ENCODE peak calls at places on chromosomes 6 and 20, in nine cellular contexts. D is cardiac septum, P is MM.1S, Z is myocyte, C is AG08396, H is putamen, Y is adrenal gland, Q is NCI-H1092 treated with DMSO at 0.1 percent for 48 hours, K is lower lobe of right lung. E is an unnamed sample.
A peak's percentile ranks its signal among the peaks of the same experiment; 100 is the strongest.

GRCh38 chr6:48135352-48136084 is 24.5 kb upstream of the PTCHD4 start:
- DNase-seq in D (no peak), P (no peak), Z (peak; percentile 69), C (peak; percentile 5), H (no peak), Y (peak; percentile 33), Q (no peak), K (no peak), E (peak; percentile 81)

GRCh38 chr6:33577718-33578117 is 2.4 kb downstream of the BAK1 start:
- DNase-seq in D (no peak), P (no peak), Z (no peak), C (no peak), H (no peak), Y (no peak), Q (no peak), K (no peak), E (no peak)

GRCh38 chr6:156890627-156891300 is 113.6 kb downstream of the ARID1B start:
- DNase-seq in D (no peak), P (no peak), Z (no peak), C (no peak), H (no peak), Y (no peak), Q (no peak), K (no peak), E (no peak)

GRCh38 chr20:60634773-60635172 is 617.3 kb upstream of the CDH4 start:
- DNase-seq in D (no peak), P (no peak), Z (no peak), C (no peak), H (no peak), Y (no peak), Q (no peak), K (no peak), E (no peak)

GRCh38 chr20:32445539-32446273 is 87.6 kb downstream of the ASXL1 start:
- DNase-seq in D (peak; percentile 71), P (no peak), Z (no peak), C (no peak), H (no peak), Y (no peak), Q (peak; percentile 55), K (no peak), E (no peak)

GRCh38 chr6:128516514-128516898 is 3.9 kb downstream of the PTPRK start:
- DNase-seq in D (no peak), P (peak; percentile 6), Z (peak; percentile 54), C (peak; percentile 26), H (peak; percentile 68), Y (no peak), Q (peak; percentile 14), K (no peak), E (peak; percentile 33)

GRCh38 chr6:101114703-101115102 is 233.6 kb upstream of the ASCC3 start:
- DNase-seq in D (no peak), P (peak; percentile 45), Z (peak; percentile 68), C (peak; percentile 11), H (peak; percentile 25), Y (no peak), Q (peak; percentile 81), K (no peak), E (peak; percentile 47)

GRCh38 chr6:155264704-155265320 is 999 bp downstream of the CLDN20 start:
- DNase-seq in D (no peak), P (no peak), Z (peak; percentile 64), C (peak; percentile 24), H (no peak), Y (no peak), Q (no peak), K (no peak), E (no peak)

GRCh38 chr6:165846123-165846966 is 183.3 kb upstream of the PDE10A start:
- DNase-seq in D (no peak), P (no peak), Z (peak; percentile 16), C (no peak), H (no peak), Y (no peak), Q (peak; percentile 57), K (no peak), E (no peak)

GRCh38 chr20:24584538-24585356 is 115.3 kb downstream of the SYNDIG1 start:
- DNase-seq in D (no peak), P (no peak), Z (peak; percentile 22), C (peak; percentile 53), H (no peak), Y (no peak), Q (no peak), K (no peak), E (no peak)

GRCh38 chr6:156808287-156808686 is 31.1 kb downstream of the ARID1B start:
- DNase-seq in D (no peak), P (no peak), Z (no peak), C (no peak), H (peak; percentile 71), Y (no peak), Q (peak; percentile 8), K (no peak), E (no peak)

GRCh38 chr6:107815846-107816245 is 8.3 kb downstream of the SCML4 start:
- DNase-seq in D (no peak), P (no peak), Z (no peak), C (no peak), H (no peak), Y (no peak), Q (no peak), K (no peak), E (no peak)

GRCh38 chr6:108948252-108948651 is 100.0 kb downstream of the ARMC2 start:
- DNase-seq in D (no peak), P (no peak), Z (peak; percentile 46), C (no peak), H (no peak), Y (no peak), Q (no peak), K (no peak), E (no peak)

GRCh38 chr6:22926613-22927348 is 357.4 kb downstream of the HDGFL1 start:
- DNase-seq in D (no peak), P (no peak), Z (peak; percentile 25), C (no peak), H (no peak), Y (no peak), Q (no peak), K (no peak), E (no peak)

GRCh38 chr6:112835078-112835477 is 487.9 kb downstream of the RFPL4B start:
- DNase-seq in D (no peak), P (no peak), Z (no peak), C (no peak), H (no peak), Y (no peak), Q (no peak), K (no peak), E (no peak)

GRCh38 chr6:161162722-161163121 is 111.1 kb downstream of the AGPAT4 start:
- DNase-seq in D (peak; percentile 58), P (no peak), Z (no peak), C (no peak), H (no peak), Y (no peak), Q (no peak), K (no peak), E (no peak)

GRCh38 chr20:59125909-59126308 is 37.7 kb upstream of the ZNF831 start:
- DNase-seq in D (no peak), P (no peak), Z (no peak), C (no peak), H (no peak), Y (no peak), Q (no peak), K (no peak), E (no peak)

GRCh38 chr20:48211847-48212246 is 426.6 kb upstream of the SULF2 start:
- DNase-seq in D (no peak), P (no peak), Z (no peak), C (no peak), H (no peak), Y (no peak), Q (no peak), K (no peak), E (no peak)

GRCh38 chr6:121881974-121882667 is 446.7 kb downstream of the GJA1 start:
- DNase-seq in D (no peak), P (no peak), Z (peak; percentile 88), C (peak; percentile 46), H (no peak), Y (no peak), Q (no peak), K (no peak), E (no peak)

GRCh38 chr6:106163966-106164877 is 78.1 kb downstream of the PRDM1 start:
- DNase-seq in D (no peak), P (peak; percentile 75), Z (no peak), C (peak; percentile 35), H (peak; percentile 19), Y (peak; percentile 45), Q (no peak), K (no peak), E (no peak)

GRCh38 chr6:127058936-127059335 is 59.5 kb upstream of the RSPO3 start:
- DNase-seq in D (no peak), P (no peak), Z (no peak), C (no peak), H (no peak), Y (no peak), Q (no peak), K (no peak), E (no peak)

GRCh38 chr6:25250878-25251277 is 28.3 kb upstream of the CARMIL1 start:
- DNase-seq in D (no peak), P (peak; percentile 69), Z (peak; percentile 40), C (no peak), H (peak; percentile 62), Y (no peak), Q (no peak), K (no peak), E (no peak)

GRCh38 chr6:55286824-55287223 is 40.4 kb upstream of the GFRAL start:
- DNase-seq in D (no peak), P (peak; percentile 54), Z (no peak), C (no peak), H (no peak), Y (no peak), Q (no peak), K (no peak), E (no peak)

GRCh38 chr20:63896136-63896890 is 1.4 kb downstream of the DNAJC5 start:
- DNase-seq in D (peak; percentile 81), P (peak; percentile 64), Z (peak; percentile 91), C (peak; percentile 58), H (no peak), Y (peak; percentile 78), Q (peak; percentile 80), K (peak; percentile 80), E (no peak)

GRCh38 chr20:37821691-37822655 is 81.0 kb upstream of the VSTM2L start:
- DNase-seq in D (no peak), P (no peak), Z (peak; percentile 93), C (peak; percentile 82), H (no peak), Y (no peak), Q (no peak), K (no peak), E (peak; percentile 36)

GRCh38 chr6:37243816-37244370 is 13.7 kb upstream of the TBC1D22B start:
- DNase-seq in D (no peak), P (no peak), Z (no peak), C (no peak), H (no peak), Y (no peak), Q (no peak), K (no peak), E (no peak)

E was measured in H4.